ENCODE peak calls at places on chromosomes 7 and 10, in ten cellular contexts. One of them, this sample, is unnamed.

GRCh38 chr10:25547391-25547790 is 372.6 kb downstream of the GPR158 start:
- DNase-seq in cardiac fibroblast: peak; percentile 73
- DNase-seq in Peyer's patch: no peak
- DNase-seq in sciatic nerve: no peak
- DNase-seq in fibroblast of the conjunctiva: no peak
- DNase-seq in left cardiac atrium: no peak
- DNase-seq in Caco-2: no peak
- DNase-seq in stimulated activated CD8-positive, alpha-beta memory T cell treated with anti-CD3 and anti-CD28 coated beads, Interleukin-7, amount 100 ng/mL, for 1 hour: no peak
- DNase-seq in activated CD8-positive, alpha-beta memory T cell treated with anti-CD3 and anti-CD28 coated beads, Interleukin-2, amount 50 U/mL, for 48 hours: no peak
- DNase-seq in neural crest cell: no peak
- DNase-seq in this sample: no peak

GRCh38 chr7:147483634-147484292 is 1106.8 kb upstream of the C7orf33 start:
- DNase-seq in cardiac fibroblast: peak; percentile 3
- DNase-seq in Peyer's patch: no peak
- DNase-seq in sciatic nerve: no peak
- DNase-seq in fibroblast of the conjunctiva: no peak
- DNase-seq in left cardiac atrium: no peak
- DNase-seq in Caco-2: no peak
- DNase-seq in stimulated activated CD8-positive, alpha-beta memory T cell treated with anti-CD3 and anti-CD28 coated beads, Interleukin-7, amount 100 ng/mL, for 1 hour: no peak
- DNase-seq in activated CD8-positive, alpha-beta memory T cell treated with anti-CD3 and anti-CD28 coated beads, Interleukin-2, amount 50 U/mL, for 48 hours: no peak
- DNase-seq in neural crest cell: no peak
- DNase-seq in this sample: no peak

GRCh38 chr10:122486396-122487080 is 25.2 kb downstream of the HTRA1 start:
- DNase-seq in cardiac fibroblast: no peak
- DNase-seq in Peyer's patch: no peak
- DNase-seq in sciatic nerve: no peak
- DNase-seq in fibroblast of the conjunctiva: no peak
- DNase-seq in left cardiac atrium: no peak
- DNase-seq in Caco-2: no peak
- DNase-seq in stimulated activated CD8-positive, alpha-beta memory T cell treated with anti-CD3 and anti-CD28 coated beads, Interleukin-7, amount 100 ng/mL, for 1 hour: no peak
- DNase-seq in activated CD8-positive, alpha-beta memory T cell treated with anti-CD3 and anti-CD28 coated beads, Interleukin-2, amount 50 U/mL, for 48 hours: no peak
- DNase-seq in neural crest cell: no peak
- DNase-seq in this sample: no peak

GRCh38 chr7:75611557-75612178 is 119.5 kb downstream of the SPDYE5 start:
- DNase-seq in cardiac fibroblast: peak; percentile 15
- DNase-seq in Peyer's patch: no peak
- DNase-seq in sciatic nerve: peak; percentile 82
- DNase-seq in fibroblast of the conjunctiva: no peak
- DNase-seq in left cardiac atrium: peak; percentile 73
- DNase-seq in Caco-2: no peak
- DNase-seq in stimulated activated CD8-positive, alpha-beta memory T cell treated with anti-CD3 and anti-CD28 coated beads, Interleukin-7, amount 100 ng/mL, for 1 hour: no peak
- DNase-seq in activated CD8-positive, alpha-beta memory T cell treated with anti-CD3 and anti-CD28 coated beads, Interleukin-2, amount 50 U/mL, for 48 hours: no peak
- DNase-seq in neural crest cell: peak; percentile 58
- DNase-seq in this sample: peak; percentile 54

GRCh38 chr7:47328392-47329319 is 253.3 kb downstream of the TNS3 start:
- DNase-seq in cardiac fibroblast: no peak
- DNase-seq in Peyer's patch: peak; percentile 46
- DNase-seq in sciatic nerve: no peak
- DNase-seq in fibroblast of the conjunctiva: no peak
- DNase-seq in left cardiac atrium: no peak
- DNase-seq in Caco-2: no peak
- DNase-seq in stimulated activated CD8-positive, alpha-beta memory T cell treated with anti-CD3 and anti-CD28 coated beads, Interleukin-7, amount 100 ng/mL, for 1 hour: no peak
- DNase-seq in activated CD8-positive, alpha-beta memory T cell treated with anti-CD3 and anti-CD28 coated beads, Interleukin-2, amount 50 U/mL, for 48 hours: no peak
- DNase-seq in neural crest cell: no peak
- DNase-seq in this sample: no peak

GRCh38 chr7:17770710-17771375 is 169.5 kb downstream of the SNX13 start:
- DNase-seq in cardiac fibroblast: no peak
- DNase-seq in Peyer's patch: no peak
- DNase-seq in sciatic nerve: no peak
- DNase-seq in fibroblast of the conjunctiva: no peak
- DNase-seq in left cardiac atrium: no peak
- DNase-seq in Caco-2: no peak
- DNase-seq in stimulated activated CD8-positive, alpha-beta memory T cell treated with anti-CD3 and anti-CD28 coated beads, Interleukin-7, amount 100 ng/mL, for 1 hour: no peak
- DNase-seq in activated CD8-positive, alpha-beta memory T cell treated with anti-CD3 and anti-CD28 coated beads, Interleukin-2, amount 50 U/mL, for 48 hours: no peak
- DNase-seq in neural crest cell: no peak
- DNase-seq in this sample: peak; percentile 51

GRCh38 chr10:126908225-126908624 is 3.0 kb downstream of the DOCK1 start:
- DNase-seq in cardiac fibroblast: peak; percentile 17
- DNase-seq in Peyer's patch: no peak
- DNase-seq in sciatic nerve: no peak
- DNase-seq in fibroblast of the conjunctiva: no peak
- DNase-seq in left cardiac atrium: no peak
- DNase-seq in Caco-2: no peak
- DNase-seq in stimulated activated CD8-positive, alpha-beta memory T cell treated with anti-CD3 and anti-CD28 coated beads, Interleukin-7, amount 100 ng/mL, for 1 hour: no peak
- DNase-seq in activated CD8-positive, alpha-beta memory T cell treated with anti-CD3 and anti-CD28 coated beads, Interleukin-2, amount 50 U/mL, for 48 hours: no peak
- DNase-seq in neural crest cell: no peak
- DNase-seq in this sample: no peak

GRCh38 chr10:126350216-126350992 is 37.9 kb downstream of the ADAM12 start:
- DNase-seq in cardiac fibroblast: peak; percentile 82
- DNase-seq in Peyer's patch: no peak
- DNase-seq in sciatic nerve: no peak
- DNase-seq in fibroblast of the conjunctiva: peak; percentile 18
- DNase-seq in left cardiac atrium: peak; percentile 57
- DNase-seq in Caco-2: no peak
- DNase-seq in stimulated activated CD8-positive, alpha-beta memory T cell treated with anti-CD3 and anti-CD28 coated beads, Interleukin-7, amount 100 ng/mL, for 1 hour: no peak
- DNase-seq in activated CD8-positive, alpha-beta memory T cell treated with anti-CD3 and anti-CD28 coated beads, Interleukin-2, amount 50 U/mL, for 48 hours: no peak
- DNase-seq in neural crest cell: no peak
- DNase-seq in this sample: no peak

GRCh38 chr10:32981760-32982159 is 23.7 kb upstream of the ITGB1 start:
- DNase-seq in cardiac fibroblast: peak; percentile 92
- DNase-seq in Peyer's patch: peak; percentile 69
- DNase-seq in sciatic nerve: no peak
- DNase-seq in fibroblast of the conjunctiva: no peak
- DNase-seq in left cardiac atrium: peak; percentile 60
- DNase-seq in Caco-2: peak; percentile 48
- DNase-seq in stimulated activated CD8-positive, alpha-beta memory T cell treated with anti-CD3 and anti-CD28 coated beads, Interleukin-7, amount 100 ng/mL, for 1 hour: no peak
- DNase-seq in activated CD8-positive, alpha-beta memory T cell treated with anti-CD3 and anti-CD28 coated beads, Interleukin-2, amount 50 U/mL, for 48 hours: no peak
- DNase-seq in neural crest cell: no peak
- DNase-seq in this sample: no peak

GRCh38 chr7:4017785-4018184 is 664.3 kb upstream of the FOXK1 start:
- DNase-seq in cardiac fibroblast: no peak
- DNase-seq in Peyer's patch: no peak
- DNase-seq in sciatic nerve: no peak
- DNase-seq in fibroblast of the conjunctiva: no peak
- DNase-seq in left cardiac atrium: no peak
- DNase-seq in Caco-2: no peak
- DNase-seq in stimulated activated CD8-positive, alpha-beta memory T cell treated with anti-CD3 and anti-CD28 coated beads, Interleukin-7, amount 100 ng/mL, for 1 hour: no peak
- DNase-seq in activated CD8-positive, alpha-beta memory T cell treated with anti-CD3 and anti-CD28 coated beads, Interleukin-2, amount 50 U/mL, for 48 hours: no peak
- DNase-seq in neural crest cell: no peak
- DNase-seq in this sample: no peak

GRCh38 chr7:118559207-118559606 is 334.7 kb downstream of the ANKRD7 start:
- DNase-seq in cardiac fibroblast: no peak
- DNase-seq in Peyer's patch: no peak
- DNase-seq in sciatic nerve: no peak
- DNase-seq in fibroblast of the conjunctiva: no peak
- DNase-seq in left cardiac atrium: no peak
- DNase-seq in Caco-2: no peak
- DNase-seq in stimulated activated CD8-positive, alpha-beta memory T cell treated with anti-CD3 and anti-CD28 coated beads, Interleukin-7, amount 100 ng/mL, for 1 hour: no peak
- DNase-seq in activated CD8-positive, alpha-beta memory T cell treated with anti-CD3 and anti-CD28 coated beads, Interleukin-2, amount 50 U/mL, for 48 hours: no peak
- DNase-seq in neural crest cell: no peak
- DNase-seq in this sample: no peak

GRCh38 chr10:6279540-6280267 is 77.0 kb downstream of the PFKFB3 start:
- DNase-seq in cardiac fibroblast: peak; percentile 47
- DNase-seq in Peyer's patch: no peak
- DNase-seq in sciatic nerve: no peak
- DNase-seq in fibroblast of the conjunctiva: no peak
- DNase-seq in left cardiac atrium: no peak
- DNase-seq in Caco-2: peak; percentile 91
- DNase-seq in stimulated activated CD8-positive, alpha-beta memory T cell treated with anti-CD3 and anti-CD28 coated beads, Interleukin-7, amount 100 ng/mL, for 1 hour: no peak
- DNase-seq in activated CD8-positive, alpha-beta memory T cell treated with anti-CD3 and anti-CD28 coated beads, Interleukin-2, amount 50 U/mL, for 48 hours: no peak
- DNase-seq in neural crest cell: peak; percentile 15
- DNase-seq in this sample: no peak

GRCh38 chr7:147245274-147245673 is 1128.7 kb downstream of the CNTNAP2 start:
- DNase-seq in cardiac fibroblast: peak; percentile 50
- DNase-seq in Peyer's patch: no peak
- DNase-seq in sciatic nerve: peak; percentile 59
- DNase-seq in fibroblast of the conjunctiva: peak; percentile 9
- DNase-seq in left cardiac atrium: peak; percentile 28
- DNase-seq in Caco-2: peak; percentile 72
- DNase-seq in stimulated activated CD8-positive, alpha-beta memory T cell treated with anti-CD3 and anti-CD28 coated beads, Interleukin-7, amount 100 ng/mL, for 1 hour: no peak
- DNase-seq in activated CD8-positive, alpha-beta memory T cell treated with anti-CD3 and anti-CD28 coated beads, Interleukin-2, amount 50 U/mL, for 48 hours: no peak
- DNase-seq in neural crest cell: peak; percentile 31
- DNase-seq in this sample: no peak

GRCh38 chr7:140263277-140263676 is 86.5 kb upstream of the KDM7A start:
- DNase-seq in cardiac fibroblast: no peak
- DNase-seq in Peyer's patch: no peak
- DNase-seq in sciatic nerve: no peak
- DNase-seq in fibroblast of the conjunctiva: no peak
- DNase-seq in left cardiac atrium: no peak
- DNase-seq in Caco-2: no peak
- DNase-seq in stimulated activated CD8-positive, alpha-beta memory T cell treated with anti-CD3 and anti-CD28 coated beads, Interleukin-7, amount 100 ng/mL, for 1 hour: no peak
- DNase-seq in activated CD8-positive, alpha-beta memory T cell treated with anti-CD3 and anti-CD28 coated beads, Interleukin-2, amount 50 U/mL, for 48 hours: no peak
- DNase-seq in neural crest cell: no peak
- DNase-seq in this sample: no peak

GRCh38 chr10:14723052-14723689 is 51.5 kb downstream of the FAM107B start:
- DNase-seq in cardiac fibroblast: no peak
- DNase-seq in Peyer's patch: no peak
- DNase-seq in sciatic nerve: no peak
- DNase-seq in fibroblast of the conjunctiva: no peak
- DNase-seq in left cardiac atrium: no peak
- DNase-seq in Caco-2: no peak
- DNase-seq in stimulated activated CD8-positive, alpha-beta memory T cell treated with anti-CD3 and anti-CD28 coated beads, Interleukin-7, amount 100 ng/mL, for 1 hour: peak; percentile 5
- DNase-seq in activated CD8-positive, alpha-beta memory T cell treated with anti-CD3 and anti-CD28 coated beads, Interleukin-2, amount 50 U/mL, for 48 hours: no peak
- DNase-seq in neural crest cell: no peak
- DNase-seq in this sample: no peak

GRCh38 chr7:51224811-51225581 is 91.6 kb downstream of the COBL start:
- DNase-seq in cardiac fibroblast: no peak
- DNase-seq in Peyer's patch: peak; percentile 84
- DNase-seq in sciatic nerve: no peak
- DNase-seq in fibroblast of the conjunctiva: no peak
- DNase-seq in left cardiac atrium: no peak
- DNase-seq in Caco-2: peak; percentile 60
- DNase-seq in stimulated activated CD8-positive, alpha-beta memory T cell treated with anti-CD3 and anti-CD28 coated beads, Interleukin-7, amount 100 ng/mL, for 1 hour: no peak
- DNase-seq in activated CD8-positive, alpha-beta memory T cell treated with anti-CD3 and anti-CD28 coated beads, Interleukin-2, amount 50 U/mL, for 48 hours: no peak
- DNase-seq in neural crest cell: no peak
- DNase-seq in this sample: no peak

GRCh38 chr7:115229401-115230083 is 307.6 kb downstream of the MDFIC start:
- DNase-seq in cardiac fibroblast: peak; percentile 17
- DNase-seq in Peyer's patch: no peak
- DNase-seq in sciatic nerve: no peak
- DNase-seq in fibroblast of the conjunctiva: no peak
- DNase-seq in left cardiac atrium: no peak
- DNase-seq in Caco-2: no peak
- DNase-seq in stimulated activated CD8-positive, alpha-beta memory T cell treated with anti-CD3 and anti-CD28 coated beads, Interleukin-7, amount 100 ng/mL, for 1 hour: no peak
- DNase-seq in activated CD8-positive, alpha-beta memory T cell treated with anti-CD3 and anti-CD28 coated beads, Interleukin-2, amount 50 U/mL, for 48 hours: no peak
- DNase-seq in neural crest cell: no peak
- DNase-seq in this sample: no peak

GRCh38 chr10:46291817-46292572 is 5.2 kb downstream of the ANTXRL start:
- DNase-seq in cardiac fibroblast: peak; percentile 5
- DNase-seq in Peyer's patch: peak; percentile 46
- DNase-seq in sciatic nerve: peak; percentile 51
- DNase-seq in fibroblast of the conjunctiva: no peak
- DNase-seq in left cardiac atrium: no peak
- DNase-seq in Caco-2: no peak
- DNase-seq in stimulated activated CD8-positive, alpha-beta memory T cell treated with anti-CD3 and anti-CD28 coated beads, Interleukin-7, amount 100 ng/mL, for 1 hour: no peak
- DNase-seq in activated CD8-positive, alpha-beta memory T cell treated with anti-CD3 and anti-CD28 coated beads, Interleukin-2, amount 50 U/mL, for 48 hours: peak; percentile 23
- DNase-seq in neural crest cell: no peak
- DNase-seq in this sample: no peak

GRCh38 chr10:35356725-35357092 is 20.4 kb downstream of the CCNY start:
- DNase-seq in cardiac fibroblast: no peak
- DNase-seq in Peyer's patch: no peak
- DNase-seq in sciatic nerve: no peak
- DNase-seq in fibroblast of the conjunctiva: no peak
- DNase-seq in left cardiac atrium: no peak
- DNase-seq in Caco-2: no peak
- DNase-seq in stimulated activated CD8-positive, alpha-beta memory T cell treated with anti-CD3 and anti-CD28 coated beads, Interleukin-7, amount 100 ng/mL, for 1 hour: no peak
- DNase-seq in activated CD8-positive, alpha-beta memory T cell treated with anti-CD3 and anti-CD28 coated beads, Interleukin-2, amount 50 U/mL, for 48 hours: no peak
- DNase-seq in neural crest cell: no peak
- DNase-seq in this sample: no peak

GRCh38 chr10:47311193-47311899 is 10.9 kb upstream of the GDF2 start:
- DNase-seq in cardiac fibroblast: no peak
- DNase-seq in Peyer's patch: peak; percentile 68
- DNase-seq in sciatic nerve: no peak
- DNase-seq in fibroblast of the conjunctiva: no peak
- DNase-seq in left cardiac atrium: no peak
- DNase-seq in Caco-2: no peak
- DNase-seq in stimulated activated CD8-positive, alpha-beta memory T cell treated with anti-CD3 and anti-CD28 coated beads, Interleukin-7, amount 100 ng/mL, for 1 hour: no peak
- DNase-seq in activated CD8-positive, alpha-beta memory T cell treated with anti-CD3 and anti-CD28 coated beads, Interleukin-2, amount 50 U/mL, for 48 hours: no peak
- DNase-seq in neural crest cell: no peak
- DNase-seq in this sample: no peak

GRCh38 chr7:97130417-97131139 is 13.1 kb downstream of the SDHAF3 start:
- DNase-seq in cardiac fibroblast: peak; percentile 32
- DNase-seq in Peyer's patch: no peak
- DNase-seq in sciatic nerve: no peak
- DNase-seq in fibroblast of the conjunctiva: no peak
- DNase-seq in left cardiac atrium: no peak
- DNase-seq in Caco-2: no peak
- DNase-seq in stimulated activated CD8-positive, alpha-beta memory T cell treated with anti-CD3 and anti-CD28 coated beads, Interleukin-7, amount 100 ng/mL, for 1 hour: no peak
- DNase-seq in activated CD8-positive, alpha-beta memory T cell treated with anti-CD3 and anti-CD28 coated beads, Interleukin-2, amount 50 U/mL, for 48 hours: no peak
- DNase-seq in neural crest cell: no peak
- DNase-seq in this sample: no peak

GRCh38 chr7:107291434-107291833 is 122.6 kb downstream of the HBP1 start:
- DNase-seq in cardiac fibroblast: no peak
- DNase-seq in Peyer's patch: no peak
- DNase-seq in sciatic nerve: no peak
- DNase-seq in fibroblast of the conjunctiva: no peak
- DNase-seq in left cardiac atrium: no peak
- DNase-seq in Caco-2: peak; percentile 7
- DNase-seq in stimulated activated CD8-positive, alpha-beta memory T cell treated with anti-CD3 and anti-CD28 coated beads, Interleukin-7, amount 100 ng/mL, for 1 hour: no peak
- DNase-seq in activated CD8-positive, alpha-beta memory T cell treated with anti-CD3 and anti-CD28 coated beads, Interleukin-2, amount 50 U/mL, for 48 hours: no peak
- DNase-seq in neural crest cell: no peak
- DNase-seq in this sample: no peak

GRCh38 chr10:63391812-63392211 is 74.0 kb downstream of the JMJD1C start:
- DNase-seq in cardiac fibroblast: peak; percentile 48
- DNase-seq in Peyer's patch: no peak
- DNase-seq in sciatic nerve: no peak
- DNase-seq in fibroblast of the conjunctiva: no peak
- DNase-seq in left cardiac atrium: no peak
- DNase-seq in Caco-2: no peak
- DNase-seq in stimulated activated CD8-positive, alpha-beta memory T cell treated with anti-CD3 and anti-CD28 coated beads, Interleukin-7, amount 100 ng/mL, for 1 hour: no peak
- DNase-seq in activated CD8-positive, alpha-beta memory T cell treated with anti-CD3 and anti-CD28 coated beads, Interleukin-2, amount 50 U/mL, for 48 hours: no peak
- DNase-seq in neural crest cell: no peak
- DNase-seq in this sample: no peak

GRCh38 chr10:90987383-90987782 is 66.5 kb upstream of the ANKRD1 start:
- DNase-seq in cardiac fibroblast: no peak
- DNase-seq in Peyer's patch: no peak
- DNase-seq in sciatic nerve: no peak
- DNase-seq in fibroblast of the conjunctiva: no peak
- DNase-seq in left cardiac atrium: no peak
- DNase-seq in Caco-2: no peak
- DNase-seq in stimulated activated CD8-positive, alpha-beta memory T cell treated with anti-CD3 and anti-CD28 coated beads, Interleukin-7, amount 100 ng/mL, for 1 hour: no peak
- DNase-seq in activated CD8-positive, alpha-beta memory T cell treated with anti-CD3 and anti-CD28 coated beads, Interleukin-2, amount 50 U/mL, for 48 hours: no peak
- DNase-seq in neural crest cell: no peak
- DNase-seq in this sample: no peak

GRCh38 chr10:72218329-72218728 is 2.3 kb upstream of the ASCC1 start:
- DNase-seq in cardiac fibroblast: no peak
- DNase-seq in Peyer's patch: no peak
- DNase-seq in sciatic nerve: no peak
- DNase-seq in fibroblast of the conjunctiva: no peak
- DNase-seq in left cardiac atrium: no peak
- DNase-seq in Caco-2: no peak
- DNase-seq in stimulated activated CD8-positive, alpha-beta memory T cell treated with anti-CD3 and anti-CD28 coated beads, Interleukin-7, amount 100 ng/mL, for 1 hour: no peak
- DNase-seq in activated CD8-positive, alpha-beta memory T cell treated with anti-CD3 and anti-CD28 coated beads, Interleukin-2, amount 50 U/mL, for 48 hours: no peak
- DNase-seq in neural crest cell: no peak
- DNase-seq in this sample: no peak

GRCh38 chr7:135707570-135707966 is 20.4 kb downstream of the SLC13A4 start:
- DNase-seq in cardiac fibroblast: no peak
- DNase-seq in Peyer's patch: no peak
- DNase-seq in sciatic nerve: no peak
- DNase-seq in fibroblast of the conjunctiva: no peak
- DNase-seq in left cardiac atrium: no peak
- DNase-seq in Caco-2: peak; percentile 69
- DNase-seq in stimulated activated CD8-positive, alpha-beta memory T cell treated with anti-CD3 and anti-CD28 coated beads, Interleukin-7, amount 100 ng/mL, for 1 hour: no peak
- DNase-seq in activated CD8-positive, alpha-beta memory T cell treated with anti-CD3 and anti-CD28 coated beads, Interleukin-2, amount 50 U/mL, for 48 hours: no peak
- DNase-seq in neural crest cell: no peak
- DNase-seq in this sample: no peak

GRCh38 chr10:97914837-97915211 is 65.2 kb downstream of the GOLGA7B start:
- DNase-seq in cardiac fibroblast: peak; percentile 58
- DNase-seq in Peyer's patch: peak; percentile 80
- DNase-seq in sciatic nerve: peak; percentile 88
- DNase-seq in fibroblast of the conjunctiva: peak; percentile 14
- DNase-seq in left cardiac atrium: peak; percentile 82
- DNase-seq in Caco-2: peak; percentile 85
- DNase-seq in stimulated activated CD8-positive, alpha-beta memory T cell treated with anti-CD3 and anti-CD28 coated beads, Interleukin-7, amount 100 ng/mL, for 1 hour: peak; percentile 54
- DNase-seq in activated CD8-positive, alpha-beta memory T cell treated with anti-CD3 and anti-CD28 coated beads, Interleukin-2, amount 50 U/mL, for 48 hours: peak; percentile 92
- DNase-seq in neural crest cell: peak; percentile 84
- DNase-seq in this sample: no peak

GRCh38 chr10:118213456-118213855 is 128.7 kb downstream of the FAM204A start:
- DNase-seq in cardiac fibroblast: no peak
- DNase-seq in Peyer's patch: no peak
- DNase-seq in sciatic nerve: no peak
- DNase-seq in fibroblast of the conjunctiva: no peak
- DNase-seq in left cardiac atrium: no peak
- DNase-seq in Caco-2: no peak
- DNase-seq in stimulated activated CD8-positive, alpha-beta memory T cell treated with anti-CD3 and anti-CD28 coated beads, Interleukin-7, amount 100 ng/mL, for 1 hour: no peak
- DNase-seq in activated CD8-positive, alpha-beta memory T cell treated with anti-CD3 and anti-CD28 coated beads, Interleukin-2, amount 50 U/mL, for 48 hours: no peak
- DNase-seq in neural crest cell: no peak
- DNase-seq in this sample: no peak